ENCODE peak calls at places on chromosome 12, in four cellular contexts. M is OCI-LY7, E is ovary, W is EH. J is an unnamed sample.

GRCh38 chr12:64790166-64790565 is 31.0 kb upstream of the GNS start:
- DNase-seq in M (no peak), E (no peak), W (no peak), J (no peak)

GRCh38 chr12:16012086-16012485 is 101.0 kb downstream of the DERA start:
- DNase-seq in W (peak), M (no peak), E (peak), J (peak)

GRCh38 chr12:117926391-117926899 is 42.3 kb downstream of the KSR2 start:
- DNase-seq in M (no peak), W (no peak), E (no peak), J (no peak)

GRCh38 chr12:13941258-13942249 is 39.8 kb downstream of the GRIN2B start:
- DNase-seq in M (peak), E (no peak), W (peak), J (no peak)

GRCh38 chr12:124927325-124928094 is 13.1 kb upstream of the UBC start:
- DNase-seq in W (peak), E (peak), M (peak), J (peak)

GRCh38 chr12:124630791-124631313 is 63.4 kb upstream of the NCOR2 start:
- DNase-seq in E (no peak), W (peak), M (no peak), J (no peak)

GRCh38 chr12:15592934-15593333 is 196.3 kb downstream of the EPS8 start:
- DNase-seq in W (no peak), E (no peak), M (no peak), J (no peak)

GRCh38 chr12:90953956-90954421 is 987 bp downstream of the CCER1 start:
- DNase-seq in E (no peak), W (no peak), M (peak), J (peak)

GRCh38 chr12:5000204-5000603 is 43.5 kb upstream of the KCNA5 start:
- DNase-seq in W (no peak), E (no peak), M (no peak), J (no peak)

GRCh38 chr12:131933387-131933786 is 4.3 kb downstream of the PUS1 start:
- DNase-seq in E (no peak), W (no peak), M (no peak), J (no peak)

GRCh38 chr12:68336754-68337343 is 4.7 kb upstream of the MDM1 start:
- DNase-seq in E (no peak), M (no peak), W (no peak), J (no peak)

GRCh38 chr12:103657331-103657730 is 70.3 kb downstream of the STAB2 start:
- DNase-seq in W (peak), E (no peak), M (no peak), J (no peak)

GRCh38 chr12:65567820-65568219 is 256.5 kb upstream of the HMGA2 start:
- DNase-seq in W (no peak), M (no peak), E (no peak), J (no peak)

GRCh38 chr12:76272292-76272691 is 75.9 kb downstream of the BBS10 start:
- DNase-seq in W (no peak), E (no peak), M (no peak), J (no peak)

J was measured in right cardiac atrium.